ENCODE peak calls at places on chromosome 4, in five cellular contexts. E is fibroblast of mammary gland, Q is mucosa of descending colon, Y is astrocyte of the spinal cord, D is tibial artery. F is an unnamed sample.

GRCh38 chr4:167232805-167233522 is 1.3 kb downstream of the SPOCK3 start:
- DNase-seq in E (no peak), Q (no peak), Y (no peak), D (no peak), F (no peak)

GRCh38 chr4:169620846-169621228 is 459 bp downstream of the CLCN3 start:
- DNase-seq in E (peak; percentile 26), Q (peak; percentile 60), Y (peak; percentile 34), D (no peak), F (no peak)

GRCh38 chr4:8237256-8237989 is 32.1 kb upstream of the HTRA3 start:
- DNase-seq in E (no peak), Q (no peak), Y (no peak), D (no peak), F (no peak)

GRCh38 chr4:89434364-89434988 is 126.9 kb upstream of the GPRIN3 start:
- DNase-seq in E (peak; percentile 50), Q (peak; percentile 21), Y (peak; percentile 41), D (no peak), F (no peak)

GRCh38 chr4:158189409-158189808 is 16.6 kb upstream of the GASK1B start:
- DNase-seq in E (no peak), Q (no peak), Y (no peak), D (no peak), F (no peak)

GRCh38 chr4:37389967-37390580 is 145.5 kb downstream of the NWD2 start:
- DNase-seq in E (peak; percentile 50), Q (peak; percentile 86), Y (peak; percentile 65), D (no peak), F (peak; percentile 50)

GRCh38 chr4:114277690-114278089 is 298.2 kb upstream of the ARSJ start:
- DNase-seq in E (peak; percentile 59), Q (no peak), Y (peak; percentile 68), D (no peak), F (no peak)

GRCh38 chr4:75769044-75769443 is 44.7 kb downstream of the USO1 start:
- DNase-seq in E (peak; percentile 6), Q (no peak), Y (no peak), D (no peak), F (no peak)

GRCh38 chr4:88674565-88674964 is 23.1 kb downstream of the NAP1L5 start:
- DNase-seq in E (peak; percentile 73), Q (no peak), Y (peak; percentile 51), D (no peak), F (no peak)

GRCh38 chr4:112251044-112251632 is 19.6 kb downstream of the AP1AR start:
- DNase-seq in E (peak; percentile 38), Q (no peak), Y (no peak), D (no peak), F (no peak)

GRCh38 chr4:122524176-122524575 is 67.7 kb upstream of the IL2 start:
- DNase-seq in E (no peak), Q (no peak), Y (no peak), D (no peak), F (no peak)

GRCh38 chr4:16016536-16016935 is 53.6 kb upstream of the FGFBP2 start:
- DNase-seq in E (no peak), Q (no peak), Y (no peak), D (no peak), F (no peak)

GRCh38 chr4:139988863-139989765 is 164.9 kb downstream of the MAML3 start:
- DNase-seq in E (peak; percentile 96), Q (no peak), Y (peak; percentile 95), D (no peak), F (no peak)

DNA sequence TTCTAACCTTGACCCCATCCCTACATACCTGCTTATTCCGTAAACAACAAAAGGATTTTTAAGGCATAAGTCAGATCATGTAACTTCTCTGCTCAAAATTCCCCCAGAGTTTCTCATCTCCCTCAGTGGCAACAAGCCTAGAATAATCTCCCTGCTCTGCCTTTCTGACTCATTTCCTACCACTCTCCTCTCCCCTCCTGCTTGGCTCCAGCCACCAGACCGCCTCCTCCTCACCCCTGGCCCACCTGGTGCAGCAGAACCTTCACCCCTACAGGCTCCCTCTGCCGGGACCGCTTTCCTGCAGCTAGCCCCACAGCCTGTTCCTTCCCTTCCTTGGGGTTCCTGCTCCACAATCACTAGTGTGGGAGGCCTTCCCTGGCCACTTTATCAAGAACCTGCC is 32.1 kb downstream of the TSPAN5 start:
- DNase-seq in E (peak; percentile 93), Q (no peak), Y (peak; percentile 93), D (peak; percentile 67), F (no peak)
- TF ChIP-seq CTCF in E (peak; percentile 25), Q (no peak), Y (peak; percentile 30), D (no peak), F (no peak)

DNA sequence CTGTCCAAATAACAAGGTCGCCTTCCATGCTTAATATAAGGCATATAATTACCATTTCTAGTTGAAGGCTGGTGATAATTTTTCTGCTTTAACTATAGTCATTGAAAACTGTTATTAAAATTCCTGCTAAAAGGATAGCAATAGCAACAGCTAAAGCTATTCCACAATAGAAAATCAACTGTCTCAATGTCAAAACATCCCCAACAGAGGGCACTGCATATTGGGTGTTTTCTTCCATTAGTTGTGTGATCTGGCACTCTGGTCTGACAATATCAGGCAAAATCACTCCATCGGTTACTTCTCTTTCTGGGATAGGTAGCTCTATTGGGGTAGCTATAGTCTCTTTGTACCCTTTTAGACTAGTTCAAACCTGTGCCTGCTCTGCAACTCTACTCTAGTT is 53.5 kb downstream of the TMPRSS11F start:
- DNase-seq in E (no peak), Q (no peak), Y (no peak), D (no peak), F (no peak)
- TF ChIP-seq CTCF in E (no peak), Q (no peak), Y (no peak), D (no peak), F (no peak)

GRCh38 chr4:41963105-41963504 is 18.5 kb upstream of the DCAF4L1 start:
- DNase-seq in E (peak; percentile 30), Q (peak; percentile 14), Y (peak; percentile 30), D (no peak), F (no peak)

GRCh38 chr4:41957634-41958033 is 22.4 kb downstream of the TMEM33 start:
- DNase-seq in E (peak; percentile 28), Q (no peak), Y (no peak), D (no peak), F (no peak)
- TF ChIP-seq CTCF in E (peak; percentile 43), Q (no peak), Y (peak; percentile 38), D (no peak), F (peak; percentile 47)

GRCh38 chr4:26034849-26035248 is 120.8 kb downstream of the SMIM20 start:
- DNase-seq in E (no peak), Q (no peak), Y (no peak), D (no peak), F (no peak)
- TF ChIP-seq CTCF in E (no peak), Q (no peak), Y (no peak), D (no peak), F (no peak)

GRCh38 chr4:173240696-173241095 is 72.1 kb downstream of the GALNT7 start:
- DNase-seq in E (no peak), Q (no peak), Y (no peak), D (no peak), F (no peak)

GRCh38 chr4:173231916-173232315 is 63.3 kb downstream of the GALNT7 start:
- DNase-seq in E (peak; percentile 22), Q (no peak), Y (peak; percentile 35), D (no peak), F (no peak)

GRCh38 chr4:173237722-173238121 is 69.1 kb downstream of the GALNT7 start:
- DNase-seq in E (no peak), Q (no peak), Y (no peak), D (no peak), F (no peak)

GRCh38 chr4:173235050-173235449 is 66.4 kb downstream of the GALNT7 start:
- DNase-seq in E (no peak), Q (no peak), Y (no peak), D (no peak), F (no peak)

DNA sequence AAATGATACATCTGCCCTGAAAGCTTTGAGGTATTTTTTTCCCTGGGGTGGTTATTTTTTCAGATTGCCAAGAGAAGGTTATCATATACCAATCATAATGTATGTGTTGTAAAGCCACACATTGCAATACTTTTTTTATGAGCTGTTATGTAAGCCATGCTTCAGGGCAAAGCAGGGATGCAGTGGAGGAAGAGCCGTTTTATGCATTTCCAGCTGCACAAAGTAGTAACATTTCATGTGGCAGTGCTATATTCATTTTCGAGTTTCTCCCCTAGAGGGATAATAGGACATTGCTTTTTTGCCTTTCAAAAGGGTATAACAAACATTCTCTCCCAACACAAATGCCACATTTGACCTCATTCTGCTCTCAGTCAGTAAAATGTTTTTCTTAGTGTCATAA is 68.5 kb downstream of the GALNT7 start:
- DNase-seq in E (no peak), Q (no peak), Y (no peak), D (no peak), F (no peak)
- TF ChIP-seq CTCF in E (no peak), Q (no peak), Y (no peak), D (no peak), F (peak; percentile 38)

GRCh38 chr4:155208258-155209054 is at the start of gene NPY2R:
- DNase-seq in E (peak; percentile 7), Q (no peak), Y (no peak), D (no peak), F (peak; percentile 55)

GRCh38 chr4:155207534-155208257 is 740 bp upstream of the NPY2R start:
- DNase-seq in E (peak; percentile 45), Q (peak; percentile 32), Y (peak; percentile 7), D (no peak), F (peak; percentile 18)
- TF ChIP-seq CTCF in E (peak; percentile 50), Q (no peak), Y (peak; percentile 14), D (no peak), F (peak; percentile 47)

DNA sequence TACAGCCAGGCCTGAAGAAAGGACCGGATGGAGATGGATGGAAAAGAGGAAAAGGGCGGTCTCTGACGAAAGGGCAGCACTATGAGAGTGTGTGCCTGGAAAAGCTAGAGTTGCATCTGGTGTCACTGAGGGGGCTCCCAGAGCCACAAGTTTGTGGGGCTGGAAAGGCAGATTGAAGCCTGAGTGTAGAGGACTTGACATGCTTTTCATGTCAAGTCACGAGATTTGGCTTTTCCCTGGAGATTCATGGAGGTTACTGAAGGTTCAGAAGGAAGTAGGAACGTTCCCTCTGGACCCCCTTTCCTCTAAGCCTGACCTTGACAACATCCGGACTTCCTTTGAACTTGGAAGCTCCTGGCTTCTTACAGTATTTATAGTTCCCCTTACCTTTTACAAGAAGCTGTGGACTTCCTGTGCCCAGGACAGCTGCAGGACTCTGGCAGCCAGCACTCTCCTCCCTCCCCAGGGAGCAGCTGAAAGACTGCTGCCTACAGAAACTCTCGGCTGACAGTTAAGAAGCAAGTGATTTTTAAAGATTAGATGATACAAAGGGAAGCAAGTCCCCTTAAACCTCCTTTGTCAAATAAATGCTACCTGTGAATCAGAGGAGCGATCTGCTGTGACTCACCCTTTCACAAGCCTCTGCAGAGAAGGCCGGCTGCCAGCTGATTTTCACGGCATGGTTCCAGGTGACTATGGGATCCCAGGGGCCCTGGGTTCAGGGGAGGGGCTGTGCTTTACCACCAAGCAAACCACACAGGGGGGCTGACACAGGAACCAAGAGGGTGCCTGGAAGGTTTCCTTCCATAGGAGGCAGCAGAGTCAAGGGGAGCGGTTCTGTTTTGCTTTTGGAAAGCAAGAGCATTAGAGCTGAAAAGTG is 72.9 kb upstream of the STIM2 start:
- DNase-seq in E (peak; percentile 84), Q (peak; percentile 44), Y (peak; percentile 78), D (no peak), F (no peak)
- TF ChIP-seq CTCF in E (peak; percentile 46), Q (no peak), Y (peak; percentile 50), D (no peak), F (no peak)

GRCh38 chr4:5968246-5968645 is 50.0 kb downstream of the C4orf50 start:
- DNase-seq in E (no peak), Q (no peak), Y (no peak), D (peak; percentile 42), F (no peak)
- TF ChIP-seq CTCF in E (no peak), Q (no peak), Y (no peak), D (no peak), F (no peak)

F was measured in neural crest cell.